ENCODE peak calls at places on chromosomes 11 and 22, in five cellular contexts. One of them, this sample, is unnamed.

GRCh38 chr22:48945621-48946458 is 881.8 kb downstream of the BRD1 start:
- DNase-seq in WTC11: no peak
- DNase-seq in AG10803: no peak
- DNase-seq in RPMI7951: no peak
- DNase-seq in NCI-H1092 treated with DMSO at 0.1 percent for 48 hours: no peak
- DNase-seq in this sample: peak; percentile 3

GRCh38 chr11:10784229-10785145 is 24.2 kb downstream of the EIF4G2 start:
- DNase-seq in WTC11: no peak
- DNase-seq in AG10803: no peak
- DNase-seq in RPMI7951: no peak
- DNase-seq in NCI-H1092 treated with DMSO at 0.1 percent for 48 hours: peak; percentile 91
- DNase-seq in this sample: no peak

GRCh38 chr11:83033972-83034672 is 37.6 kb downstream of the RAB30 start:
- DNase-seq in WTC11: no peak
- DNase-seq in AG10803: peak; percentile 97
- DNase-seq in RPMI7951: peak; percentile 91
- DNase-seq in NCI-H1092 treated with DMSO at 0.1 percent for 48 hours: no peak
- DNase-seq in this sample: no peak

GRCh38 chr22:37068859-37069258 is 17.3 kb downstream of the KCTD17 start:
- DNase-seq in WTC11: peak; percentile 78
- DNase-seq in AG10803: no peak
- DNase-seq in RPMI7951: no peak
- DNase-seq in NCI-H1092 treated with DMSO at 0.1 percent for 48 hours: no peak
- DNase-seq in this sample: no peak

GRCh38 chr11:5564259-5565019 is 16.1 kb upstream of the OR52H1 start:
- DNase-seq in WTC11: no peak
- DNase-seq in AG10803: peak; percentile 9
- DNase-seq in RPMI7951: no peak
- DNase-seq in NCI-H1092 treated with DMSO at 0.1 percent for 48 hours: no peak
- DNase-seq in this sample: no peak

GRCh38 chr11:128549256-128549944 is 38.0 kb downstream of the ETS1 start:
- DNase-seq in WTC11: peak; percentile 22
- DNase-seq in AG10803: no peak
- DNase-seq in RPMI7951: no peak
- DNase-seq in NCI-H1092 treated with DMSO at 0.1 percent for 48 hours: no peak
- DNase-seq in this sample: no peak

GRCh38 chr11:47791774-47792173 is 24.6 kb upstream of the FNBP4 start:
- DNase-seq in WTC11: no peak
- DNase-seq in AG10803: no peak
- DNase-seq in RPMI7951: no peak
- DNase-seq in NCI-H1092 treated with DMSO at 0.1 percent for 48 hours: no peak
- DNase-seq in this sample: no peak

GRCh38 chr11:47406896-47407745 is 1.3 kb upstream of the SLC39A13 start:
- DNase-seq in WTC11: peak; percentile 42
- DNase-seq in AG10803: peak; percentile 49
- DNase-seq in RPMI7951: no peak
- DNase-seq in NCI-H1092 treated with DMSO at 0.1 percent for 48 hours: no peak
- DNase-seq in this sample: no peak

GRCh38 chr11:15159085-15159484 is 44.4 kb downstream of the INSC start:
- DNase-seq in WTC11: no peak
- DNase-seq in AG10803: peak; percentile 53
- DNase-seq in RPMI7951: no peak
- DNase-seq in NCI-H1092 treated with DMSO at 0.1 percent for 48 hours: no peak
- DNase-seq in this sample: no peak

GRCh38 chr11:62707277-62707771 is at the start of the genes BSCL2 and GNG3:
- DNase-seq in WTC11: peak; percentile 97
- DNase-seq in AG10803: no peak
- DNase-seq in RPMI7951: no peak
- DNase-seq in NCI-H1092 treated with DMSO at 0.1 percent for 48 hours: no peak
- DNase-seq in this sample: no peak

GRCh38 chr11:64745219-64745522 is 1.2 kb upstream of the RASGRP2 start:
- DNase-seq in WTC11: peak; percentile 67
- DNase-seq in AG10803: no peak
- DNase-seq in RPMI7951: no peak
- DNase-seq in NCI-H1092 treated with DMSO at 0.1 percent for 48 hours: no peak
- DNase-seq in this sample: no peak

GRCh38 chr11:35304393-35304790 is 115.0 kb downstream of the SLC1A2 start:
- DNase-seq in WTC11: no peak
- DNase-seq in AG10803: peak; percentile 73
- DNase-seq in RPMI7951: peak; percentile 56
- DNase-seq in NCI-H1092 treated with DMSO at 0.1 percent for 48 hours: peak; percentile 4
- DNase-seq in this sample: peak; percentile 64

GRCh38 chr11:68297812-68298658 is 14.4 kb upstream of the LRP5 start:
- DNase-seq in WTC11: peak; percentile 87
- DNase-seq in AG10803: peak; percentile 62
- DNase-seq in RPMI7951: peak; percentile 64
- DNase-seq in NCI-H1092 treated with DMSO at 0.1 percent for 48 hours: peak; percentile 51
- DNase-seq in this sample: peak; percentile 53

GRCh38 chr11:121229495-121229894 is 63.1 kb upstream of the SC5D start:
- DNase-seq in WTC11: no peak
- DNase-seq in AG10803: no peak
- DNase-seq in RPMI7951: no peak
- DNase-seq in NCI-H1092 treated with DMSO at 0.1 percent for 48 hours: no peak
- DNase-seq in this sample: no peak

GRCh38 chr22:42190274-42190673 is 59.7 kb upstream of the CYP2D6 start:
- DNase-seq in WTC11: no peak
- DNase-seq in AG10803: peak; percentile 36
- DNase-seq in RPMI7951: no peak
- DNase-seq in NCI-H1092 treated with DMSO at 0.1 percent for 48 hours: no peak
- DNase-seq in this sample: no peak

GRCh38 chr11:20238712-20239111 is 78.4 kb upstream of the DBX1 start:
- DNase-seq in WTC11: no peak
- DNase-seq in AG10803: no peak
- DNase-seq in RPMI7951: no peak
- DNase-seq in NCI-H1092 treated with DMSO at 0.1 percent for 48 hours: peak; percentile 45
- DNase-seq in this sample: no peak

GRCh38 chr11:12159351-12160099 is 49.1 kb downstream of the MICAL2 start:
- DNase-seq in WTC11: no peak
- DNase-seq in AG10803: peak; percentile 85
- DNase-seq in RPMI7951: peak; percentile 90
- DNase-seq in NCI-H1092 treated with DMSO at 0.1 percent for 48 hours: no peak
- DNase-seq in this sample: no peak

GRCh38 chr11:830295-831131 is 2.2 kb upstream of the CD151 start:
- DNase-seq in WTC11: peak; percentile 94
- DNase-seq in AG10803: peak; percentile 40
- DNase-seq in RPMI7951: peak; percentile 47
- DNase-seq in NCI-H1092 treated with DMSO at 0.1 percent for 48 hours: peak; percentile 80
- DNase-seq in this sample: peak; percentile 71

GRCh38 chr11:10164621-10165020 is 129.4 kb downstream of the SBF2 start:
- DNase-seq in WTC11: no peak
- DNase-seq in AG10803: peak; percentile 8
- DNase-seq in RPMI7951: peak; percentile 28
- DNase-seq in NCI-H1092 treated with DMSO at 0.1 percent for 48 hours: no peak
- DNase-seq in this sample: no peak

GRCh38 chr11:131546218-131546895 is 175.9 kb downstream of the NTM start:
- DNase-seq in WTC11: peak; percentile 29
- DNase-seq in AG10803: no peak
- DNase-seq in RPMI7951: no peak
- DNase-seq in NCI-H1092 treated with DMSO at 0.1 percent for 48 hours: no peak
- DNase-seq in this sample: no peak

GRCh38 chr11:70568504-70569172 is 170.3 kb downstream of the CTTN start:
- DNase-seq in WTC11: peak; percentile 67
- DNase-seq in AG10803: peak; percentile 41
- DNase-seq in RPMI7951: peak; percentile 69
- DNase-seq in NCI-H1092 treated with DMSO at 0.1 percent for 48 hours: no peak
- DNase-seq in this sample: peak; percentile 17

GRCh38 chr22:20787223-20787622 is 13.3 kb downstream of the SERPIND1 start:
- DNase-seq in WTC11: no peak
- DNase-seq in AG10803: no peak
- DNase-seq in RPMI7951: no peak
- DNase-seq in NCI-H1092 treated with DMSO at 0.1 percent for 48 hours: no peak
- DNase-seq in this sample: no peak

GRCh38 chr22:46336119-46337078 is 885 bp downstream of the TRMU start:
- DNase-seq in WTC11: peak; percentile 30
- DNase-seq in AG10803: no peak
- DNase-seq in RPMI7951: peak; percentile 28
- DNase-seq in NCI-H1092 treated with DMSO at 0.1 percent for 48 hours: no peak
- DNase-seq in this sample: no peak

GRCh38 chr11:27018902-27019544 is 21.6 kb upstream of the BBOX1 start:
- DNase-seq in WTC11: no peak
- DNase-seq in AG10803: no peak
- DNase-seq in RPMI7951: no peak
- DNase-seq in NCI-H1092 treated with DMSO at 0.1 percent for 48 hours: no peak
- DNase-seq in this sample: no peak

GRCh38 chr11:46388619-46389449 is 2.7 kb downstream of the CHRM4 start:
- DNase-seq in WTC11: no peak
- DNase-seq in AG10803: no peak
- DNase-seq in RPMI7951: no peak
- DNase-seq in NCI-H1092 treated with DMSO at 0.1 percent for 48 hours: no peak
- DNase-seq in this sample: no peak

GRCh38 chr11:11155962-11156815 is 196.9 kb downstream of the CSNK2A3 start:
- DNase-seq in WTC11: peak; percentile 86
- DNase-seq in AG10803: no peak
- DNase-seq in RPMI7951: no peak
- DNase-seq in NCI-H1092 treated with DMSO at 0.1 percent for 48 hours: peak; percentile 1
- DNase-seq in this sample: no peak

GRCh38 chr11:112000703-112001102 is 24.5 kb upstream of the DLAT start:
- DNase-seq in WTC11: no peak
- DNase-seq in AG10803: no peak
- DNase-seq in RPMI7951: no peak
- DNase-seq in NCI-H1092 treated with DMSO at 0.1 percent for 48 hours: no peak
- DNase-seq in this sample: no peak

GRCh38 chr22:43985532-43985931 is 30.3 kb downstream of the SAMM50 start:
- DNase-seq in WTC11: no peak
- DNase-seq in AG10803: no peak
- DNase-seq in RPMI7951: no peak
- DNase-seq in NCI-H1092 treated with DMSO at 0.1 percent for 48 hours: no peak
- DNase-seq in this sample: no peak

GRCh38 chr22:24810043-24810749 is 4.2 kb downstream of the SGSM1 start:
- DNase-seq in WTC11: no peak
- DNase-seq in AG10803: no peak
- DNase-seq in RPMI7951: peak; percentile 5
- DNase-seq in NCI-H1092 treated with DMSO at 0.1 percent for 48 hours: peak; percentile 68
- DNase-seq in this sample: peak; percentile 62

GRCh38 chr22:23376256-23376655 is 195.9 kb downstream of the BCR start:
- DNase-seq in WTC11: peak; percentile 64
- DNase-seq in AG10803: no peak
- DNase-seq in RPMI7951: peak; percentile 35
- DNase-seq in NCI-H1092 treated with DMSO at 0.1 percent for 48 hours: no peak
- DNase-seq in this sample: no peak

GRCh38 chr22:42921301-42921700 is 64.2 kb upstream of the ARFGAP3 start:
- DNase-seq in WTC11: no peak
- DNase-seq in AG10803: peak; percentile 60
- DNase-seq in RPMI7951: no peak
- DNase-seq in NCI-H1092 treated with DMSO at 0.1 percent for 48 hours: no peak
- DNase-seq in this sample: no peak

GRCh38 chr11:120546312-120547205 is 35.0 kb downstream of the GRIK4 start:
- DNase-seq in WTC11: peak; percentile 51
- DNase-seq in AG10803: peak; percentile 97
- DNase-seq in RPMI7951: peak; percentile 92
- DNase-seq in NCI-H1092 treated with DMSO at 0.1 percent for 48 hours: no peak
- DNase-seq in this sample: no peak

GRCh38 chr11:76578655-76579046 is 91.9 kb downstream of the LRRC32 start:
- DNase-seq in WTC11: no peak
- DNase-seq in AG10803: no peak
- DNase-seq in RPMI7951: peak; percentile 97
- DNase-seq in NCI-H1092 treated with DMSO at 0.1 percent for 48 hours: no peak
- DNase-seq in this sample: no peak

GRCh38 chr11:86262387-86262786 is 17.8 kb downstream of the EED start:
- DNase-seq in WTC11: no peak
- DNase-seq in AG10803: no peak
- DNase-seq in RPMI7951: no peak
- DNase-seq in NCI-H1092 treated with DMSO at 0.1 percent for 48 hours: no peak
- DNase-seq in this sample: no peak

GRCh38 chr11:75272391-75272790 is 31.8 kb downstream of the TPBGL start:
- DNase-seq in WTC11: no peak
- DNase-seq in AG10803: no peak
- DNase-seq in RPMI7951: no peak
- DNase-seq in NCI-H1092 treated with DMSO at 0.1 percent for 48 hours: no peak
- DNase-seq in this sample: no peak

GRCh38 chr11:58731819-58732218 is at the start of gene GLYAT:
- DNase-seq in WTC11: no peak
- DNase-seq in AG10803: no peak
- DNase-seq in RPMI7951: no peak
- DNase-seq in NCI-H1092 treated with DMSO at 0.1 percent for 48 hours: no peak
- DNase-seq in this sample: no peak

GRCh38 chr11:72871089-72871488 is 56.9 kb downstream of the ATG16L2 start:
- DNase-seq in WTC11: no peak
- DNase-seq in AG10803: peak; percentile 11
- DNase-seq in RPMI7951: no peak
- DNase-seq in NCI-H1092 treated with DMSO at 0.1 percent for 48 hours: no peak
- DNase-seq in this sample: no peak

GRCh38 chr11:8089791-8090510 is 8.9 kb downstream of the TUB start:
- DNase-seq in WTC11: no peak
- DNase-seq in AG10803: no peak
- DNase-seq in RPMI7951: no peak
- DNase-seq in NCI-H1092 treated with DMSO at 0.1 percent for 48 hours: no peak
- DNase-seq in this sample: no peak

GRCh38 chr11:103378931-103379330 is 269.7 kb downstream of the DYNC2H1 start:
- DNase-seq in WTC11: no peak
- DNase-seq in AG10803: peak; percentile 23
- DNase-seq in RPMI7951: no peak
- DNase-seq in NCI-H1092 treated with DMSO at 0.1 percent for 48 hours: no peak
- DNase-seq in this sample: no peak

GRCh38 chr11:66044757-66045156 is 4.2 kb downstream of the GAL3ST3 start:
- DNase-seq in WTC11: no peak
- DNase-seq in AG10803: no peak
- DNase-seq in RPMI7951: no peak
- DNase-seq in NCI-H1092 treated with DMSO at 0.1 percent for 48 hours: no peak
- DNase-seq in this sample: no peak